ENCODE peak calls at places on chromosome 17, in four cellular contexts. B is A549, A is epithelial cell of esophagus, F is NCI-H526 treated with DMSO at 0.1 percent for 48 hours. D is an unnamed sample.

GRCh38 chr17:78142113-78142861 is 3.9 kb upstream of the C17orf99 start:
- DNase-seq in B (peak), F (no peak), A (peak), D (peak)

GRCh38 chr17:80970044-80970761 is 21.4 kb upstream of the CHMP6 start:
- DNase-seq in F (no peak), B (peak), A (peak), D (peak)

GRCh38 chr17:49548506-49549310 is 27.0 kb upstream of the NXPH3 start:
- DNase-seq in A (peak), B (peak), F (no peak), D (peak)

GRCh38 chr17:6019959-6020358 is 50.2 kb upstream of the WSCD1 start:
- DNase-seq in F (no peak), B (no peak), A (no peak), D (no peak)

GRCh38 chr17:48818361-48818841 is 1.4 kb upstream of the TTLL6 start:
- DNase-seq in B (no peak), F (no peak), A (no peak), D (no peak)

GRCh38 chr17:8120520-8121443 is 2.5 kb upstream of the ALOXE3 start:
- DNase-seq in A (peak), F (peak), B (peak), D (peak)

GRCh38 chr17:81934098-81934757 is 2.9 kb downstream of the PYCR1 start:
- DNase-seq in B (no peak), F (no peak), A (no peak), D (no peak)

GRCh38 chr17:9928601-9929341 is 23.7 kb upstream of the RCVRN start:
- DNase-seq in A (peak), B (peak), F (no peak), D (peak)

GRCh38 chr17:8947201-8947600 is 18.3 kb downstream of the PIK3R5 start:
- DNase-seq in A (no peak), F (no peak), B (no peak), D (no peak)

GRCh38 chr17:36907407-36907806 is 29.9 kb upstream of the LHX1 start:
- DNase-seq in A (no peak), B (no peak), F (no peak), D (no peak)

D was measured in trophoblast cell.